ENCODE peak calls at places on chromosome 20, in five cellular contexts. R, K, J, D and A are unnamed samples.

GRCh38 chr20:34079818-34080217 is 32.2 kb downstream of the EIF2S2 start:
- DNase-seq in R (no peak), D (no peak), J (no peak), K (no peak), A (no peak)

GRCh38 chr20:2210646-2211556 is 84.9 kb upstream of the TGM3 start:
- DNase-seq in R (no peak), K (no peak), D (no peak), J (peak; percentile 85), A (no peak)

GRCh38 chr20:24948939-24949679 is at the start of gene CST7:
- DNase-seq in D (no peak), J (no peak), K (peak; percentile 87), R (peak; percentile 68), A (no peak)

GRCh38 chr20:37095108-37095608 is 639 bp downstream of the RBL1 start:
- DNase-seq in R (peak; percentile 34), D (peak; percentile 17), J (no peak), K (peak; percentile 45), A (no peak)

GRCh38 chr20:45970646-45971424 is 1.2 kb downstream of the ZNF335 start:
- DNase-seq in R (no peak), J (no peak), K (no peak), D (no peak), A (no peak)

GRCh38 chr20:57633945-57634491 is 13.8 kb upstream of the ZBP1 start:
- DNase-seq in D (no peak), K (peak; percentile 25), J (no peak), R (no peak), A (no peak)

GRCh38 chr20:33277471-33278441 is 5.3 kb upstream of the BPIFB1 start:
- DNase-seq in R (no peak), J (no peak), K (no peak), D (no peak), A (no peak)

GRCh38 chr20:47676219-47676721 is 109.0 kb downstream of the SULF2 start:
- DNase-seq in J (no peak), D (no peak), K (no peak), R (no peak), A (no peak)

GRCh38 chr20:32251470-32251869 is 26.0 kb upstream of the KIF3B start:
- DNase-seq in D (no peak), J (no peak), R (no peak), K (no peak), A (no peak)

GRCh38 chr20:53883098-53883762 is 187.2 kb downstream of the BCAS1 start:
- DNase-seq in R (no peak), K (no peak), D (no peak), J (peak; percentile 86), A (no peak)

GRCh38 chr20:24698189-24698588 is 228.8 kb downstream of the SYNDIG1 start:
- DNase-seq in R (no peak), D (no peak), J (no peak), K (peak; percentile 7), A (no peak)

GRCh38 chr20:49594143-49594928 is 26.4 kb upstream of the PTGIS start:
- DNase-seq in J (peak; percentile 94), K (peak; percentile 36), D (no peak), R (no peak), A (no peak)

GRCh38 chr20:34083137-34083536 is 28.9 kb downstream of the EIF2S2 start:
- DNase-seq in R (no peak), D (no peak), K (no peak), J (peak; percentile 66), A (no peak)

GRCh38 chr20:32959351-32960221 is 44.6 kb downstream of the SUN5 start:
- DNase-seq in J (no peak), R (no peak), D (no peak), K (no peak), A (no peak)

DNA sequence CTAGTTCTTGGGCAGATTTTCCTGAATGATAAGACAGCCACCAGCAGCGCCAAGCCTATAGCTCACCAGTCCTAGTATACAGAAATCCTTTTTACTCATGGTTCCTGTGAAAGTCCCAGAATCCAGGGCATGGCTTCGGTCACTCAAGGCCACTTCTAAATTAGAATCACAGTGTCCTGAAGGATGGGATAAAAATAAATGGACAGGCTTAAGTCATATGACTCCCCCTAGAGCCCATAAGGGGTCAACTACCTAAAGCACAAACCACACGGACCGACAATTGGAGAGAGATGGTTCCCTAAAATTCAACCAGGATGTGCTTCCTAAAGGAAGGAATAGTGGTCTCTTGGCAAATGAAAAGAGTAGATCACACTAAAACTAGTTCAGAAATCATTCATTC is 404.1 kb upstream of the PLCB4 start:
- DNase-seq in K (no peak), D (no peak), R (no peak), J (no peak), A (no peak)
- TF ChIP-seq CTCF in K (no peak), D (no peak), R (no peak), J (no peak), A (no peak)

GRCh38 chr20:5154543-5154925 is 27.7 kb downstream of the CDS2 start:
- DNase-seq in R (no peak), D (no peak), K (no peak), J (no peak), A (no peak)

GRCh38 chr20:5156670-5157448 is 30.1 kb downstream of the CDS2 start:
- DNase-seq in D (no peak), J (peak; percentile 71), K (no peak), R (no peak), A (no peak)

GRCh38 chr20:5153152-5153467 is 26.3 kb downstream of the CDS2 start:
- DNase-seq in K (no peak), R (no peak), D (no peak), J (no peak), A (no peak)

GRCh38 chr20:5150226-5151076 is 23.6 kb downstream of the CDS2 start:
- DNase-seq in D (no peak), K (no peak), J (no peak), R (no peak), A (no peak)

GRCh38 chr20:5153612-5154542 is 27.1 kb downstream of the CDS2 start:
- DNase-seq in D (no peak), R (no peak), J (no peak), K (no peak), A (no peak)
- TF ChIP-seq CTCF in D (no peak), R (no peak), J (no peak), K (no peak), A (no peak)

GRCh38 chr20:6502219-6502618 is 265.3 kb upstream of the BMP2 start:
- DNase-seq in K (no peak), R (no peak), J (no peak), D (no peak), A (no peak)

GRCh38 chr20:6504179-6504578 is 263.3 kb upstream of the BMP2 start:
- DNase-seq in K (no peak), R (no peak), D (no peak), J (no peak), A (no peak)

GRCh38 chr20:6504826-6505225 is 262.7 kb upstream of the BMP2 start:
- DNase-seq in R (no peak), J (no peak), K (no peak), D (no peak), A (no peak)

GRCh38 chr20:6501061-6501460 is 266.4 kb upstream of the BMP2 start:
- DNase-seq in K (no peak), D (no peak), J (peak; percentile 46), R (no peak), A (no peak)

DNA sequence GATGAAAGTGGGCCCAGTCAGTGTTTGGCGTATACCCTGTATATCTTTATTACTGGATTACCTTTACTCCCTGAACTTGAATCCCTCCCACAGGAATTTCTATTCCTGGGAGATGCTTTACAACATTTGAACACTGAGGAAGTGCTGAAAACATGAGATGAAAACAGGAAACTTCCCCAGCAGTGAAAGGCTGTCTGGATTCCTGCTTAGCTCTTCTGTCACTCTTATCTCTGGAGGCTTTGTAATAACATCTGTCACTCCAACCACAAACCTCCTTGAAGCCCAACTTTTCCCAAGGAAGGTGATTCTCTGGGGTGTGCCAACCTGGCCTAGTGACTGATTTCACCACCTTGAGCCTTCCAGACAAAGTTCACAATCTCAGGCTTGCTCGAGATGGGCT is 264.5 kb upstream of the BMP2 start:
- DNase-seq in D (no peak), J (no peak), K (no peak), R (no peak), A (no peak)
- TF ChIP-seq CTCF in D (no peak), J (no peak), K (no peak), R (no peak), A (no peak)

GRCh38 chr20:59940129-59940955 is at the start of the genes FAM217B and PPP1R3D:
- DNase-seq in J (peak; percentile 97), K (peak; percentile 89), R (peak; percentile 87), D (peak; percentile 91), A (peak; percentile 91)
- TF ChIP-seq CTCF in J (no peak), K (no peak), R (no peak), D (no peak), A (peak; percentile 33)

GRCh38 chr20:43973671-43974450 is 59.2 kb downstream of the TOX2 start:
- DNase-seq in R (no peak), D (no peak), J (no peak), K (no peak), A (no peak)

GRCh38 chr20:43972692-43973091 is 58.0 kb downstream of the TOX2 start:
- DNase-seq in R (no peak), K (no peak), J (no peak), D (no peak), A (no peak)

GRCh38 chr20:43973231-43973630 is 58.6 kb downstream of the TOX2 start:
- DNase-seq in D (no peak), K (no peak), R (no peak), J (no peak), A (no peak)

GRCh38 chr20:43971233-43971632 is 56.6 kb downstream of the TOX2 start:
- DNase-seq in R (no peak), D (no peak), K (no peak), J (no peak), A (no peak)

DNA sequence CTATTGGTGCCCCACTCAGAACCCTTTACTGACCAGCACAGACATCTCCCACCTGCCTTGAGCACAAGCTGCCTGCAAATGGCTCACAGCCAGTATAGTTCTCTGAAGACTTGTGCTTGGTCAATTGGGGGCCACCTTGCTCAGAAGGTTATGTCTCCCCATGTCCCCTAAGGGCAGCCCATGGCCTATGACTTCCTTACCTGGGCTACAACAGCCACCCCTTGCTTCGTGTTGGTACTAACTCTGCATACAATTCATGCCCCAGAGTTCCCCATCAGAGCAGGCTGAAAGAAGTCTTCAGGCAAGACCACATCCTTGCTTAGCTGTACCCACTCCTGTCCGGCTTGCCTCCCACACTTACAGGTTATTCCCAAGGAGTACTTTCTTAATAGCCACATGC is 57.4 kb downstream of the TOX2 start:
- DNase-seq in D (no peak), R (no peak), K (no peak), J (no peak), A (no peak)
- TF ChIP-seq CTCF in D (no peak), R (no peak), K (no peak), J (no peak), A (no peak)